ENCODE peak calls at places on chromosome 13, in seven cellular contexts. X is tibial nerve, J is HCT116, Y is stomach, H is body of pancreas, E is sigmoid colon, Q is heart left ventricle. L is an unnamed sample.

GRCh38 chr13:76210262-76210661 is 574.1 kb downstream of the LMO7 start:
- DNase-seq in X (no peak), J (no peak), Y (no peak), H (no peak), E (no peak), Q (peak; percentile 61), L (no peak)

GRCh38 chr13:109995578-109995977 is 209.2 kb upstream of the IRS2 start:
- DNase-seq in X (no peak), J (no peak), Y (no peak), H (no peak), E (no peak), Q (no peak), L (no peak)

GRCh38 chr13:79831556-79831955 is 350.6 kb downstream of the NDFIP2 start:
- DNase-seq in X (no peak), J (no peak), Y (no peak), H (no peak), E (no peak), Q (no peak), L (no peak)

GRCh38 chr13:69970521-69970920 is 137.1 kb upstream of the ATXN8OS start:
- DNase-seq in X (no peak), J (no peak), Y (no peak), H (no peak), E (no peak), Q (no peak), L (no peak)

GRCh38 chr13:96552523-96552922 is 441.8 kb downstream of the OXGR1 start:
- DNase-seq in X (no peak), J (no peak), Y (no peak), H (no peak), E (no peak), Q (no peak), L (no peak)

GRCh38 chr13:41411536-41411935 is 45.8 kb upstream of the RGCC start:
- DNase-seq in X (peak; percentile 17), J (peak; percentile 23), Y (no peak), H (no peak), E (no peak), Q (no peak), L (peak; percentile 56)

GRCh38 chr13:40485611-40486517 is 180.6 kb downstream of the FOXO1 start:
- DNase-seq in X (no peak), J (no peak), Y (no peak), H (no peak), E (no peak), Q (no peak), L (no peak)

GRCh38 chr13:67048793-67049150 is 181.4 kb downstream of the PCDH9 start:
- DNase-seq in X (no peak), J (no peak), Y (no peak), H (no peak), E (no peak), Q (no peak), L (no peak)

GRCh38 chr13:69857188-69857821 is 250.3 kb upstream of the ATXN8OS start:
- DNase-seq in X (no peak), J (peak; percentile 45), Y (no peak), H (no peak), E (no peak), Q (no peak), L (no peak)

GRCh38 chr13:114002771-114003321 is 29.0 kb upstream of the C13orf46 start:
- DNase-seq in X (no peak), J (no peak), Y (no peak), H (no peak), E (peak; percentile 57), Q (peak; percentile 13), L (no peak)

DNA sequence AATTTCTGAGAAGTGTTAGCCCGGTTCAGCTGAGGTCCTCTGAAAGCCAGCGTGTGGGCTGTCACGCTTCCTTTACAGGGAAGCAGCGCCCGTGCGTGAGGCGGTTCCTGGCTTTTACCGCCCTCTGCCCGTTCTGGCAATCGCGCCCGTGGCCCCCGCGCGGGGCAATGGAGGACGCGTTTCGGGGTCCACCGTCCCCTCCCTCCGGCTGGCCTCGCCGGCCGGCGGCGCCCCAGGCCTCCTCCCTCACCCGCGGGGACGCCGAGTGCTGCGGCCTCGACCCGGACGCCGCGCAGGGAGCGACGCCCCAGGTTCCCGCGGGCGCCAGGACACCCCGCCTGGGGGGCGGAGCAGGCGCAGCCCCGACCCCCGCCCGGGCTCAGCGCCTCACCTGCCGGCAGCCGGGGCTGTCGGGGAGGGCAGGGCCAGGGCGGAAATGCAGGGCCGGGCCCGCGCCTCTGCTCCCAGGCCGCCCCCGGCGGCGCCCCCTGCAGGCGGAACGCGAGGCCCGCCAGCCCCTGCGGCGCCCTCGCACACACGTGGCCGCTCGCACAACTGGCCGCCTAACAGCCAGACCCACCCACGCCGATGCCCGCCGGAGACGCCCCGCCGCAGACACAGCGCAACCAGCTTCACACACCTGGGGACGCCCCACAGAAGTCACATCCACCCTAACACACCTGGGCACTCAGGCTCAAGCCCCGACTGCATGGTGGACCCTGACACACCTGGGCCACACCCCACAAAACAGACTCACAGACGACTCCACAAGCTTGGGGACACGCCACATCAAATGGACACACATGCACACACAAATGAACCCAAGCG is at the start of gene GGACT:
- DNase-seq in X (peak; percentile 37), J (peak; percentile 54), Y (peak; percentile 79), H (peak; percentile 82), E (peak; percentile 74), Q (peak; percentile 68), L (peak; percentile 70)
- TF ChIP-seq POLR2A in X (no peak), J (peak; percentile 76), Y (no peak), H (peak; percentile 25), E (no peak), Q (no peak), L (no peak)

DNA sequence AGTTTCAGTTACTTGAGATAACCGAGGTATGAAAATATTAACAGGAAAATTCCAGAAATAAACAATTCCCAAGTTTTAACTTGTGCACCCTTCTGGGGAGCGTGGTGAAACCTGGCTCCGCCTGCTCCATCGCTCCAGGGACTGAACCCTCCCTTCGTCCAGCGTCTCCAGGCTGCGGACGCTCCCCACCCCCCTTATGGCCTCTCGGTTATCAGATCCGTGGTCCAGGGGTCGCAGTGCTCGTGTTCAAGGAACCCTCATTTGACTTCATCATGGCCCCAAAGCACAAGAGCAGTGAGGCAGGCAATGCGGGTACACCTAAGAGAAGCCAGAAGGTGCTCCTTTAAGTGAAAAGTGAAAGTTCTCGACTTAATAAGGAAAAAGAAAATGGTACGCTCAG is 71.1 kb downstream of the ATP11A start:
- DNase-seq in X (no peak), J (no peak), Y (no peak), H (no peak), E (no peak), Q (no peak), L (no peak)
- H3K4me3 ChIP-seq in X (peak overlapping the region; percentile 13), J (no peak overlapping the region), Y (peak overlapping the region; percentile 37), H (no peak overlapping the region), E (peak overlapping the region; percentile 27), Q (no peak overlapping the region), L (no peak overlapping the region)

DNA sequence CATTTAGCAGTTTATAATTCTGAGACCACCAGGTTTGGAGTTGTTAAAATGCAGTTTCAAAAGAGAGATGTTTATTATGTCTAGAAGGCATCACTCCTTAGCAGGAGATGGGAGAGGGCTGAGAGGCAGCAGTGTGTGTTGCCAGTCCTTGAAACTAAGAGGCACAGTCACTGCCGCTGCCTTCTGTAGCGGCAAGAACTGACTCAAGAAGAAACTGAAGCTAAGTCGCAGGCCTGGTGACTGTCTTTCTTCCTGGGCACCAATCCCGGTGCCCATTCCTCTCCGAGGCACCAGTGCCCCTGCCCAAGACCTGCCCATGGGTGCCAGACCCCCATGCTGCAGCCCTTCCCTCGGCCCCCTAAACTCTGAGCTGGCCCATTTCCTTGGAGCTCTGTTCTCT is 20.1 kb downstream of the N4BP2L1 start:
- DNase-seq in X (no peak), J (no peak), Y (no peak), H (no peak), E (no peak), Q (no peak), L (no peak)
- TF ChIP-seq POLR2A in X (no peak), J (no peak), Y (no peak), H (no peak), E (no peak), Q (no peak), L (no peak)

GRCh38 chr13:94705081-94705751 is 7.1 kb downstream of the SOX21 start:
- DNase-seq in X (no peak), J (no peak), Y (no peak), H (no peak), E (no peak), Q (no peak), L (no peak)

GRCh38 chr13:94707400-94708021 is 4.8 kb downstream of the SOX21 start:
- DNase-seq in X (no peak), J (no peak), Y (no peak), H (no peak), E (no peak), Q (no peak), L (no peak)

GRCh38 chr13:94706101-94706853 is 6.1 kb downstream of the SOX21 start:
- DNase-seq in X (no peak), J (no peak), Y (no peak), H (no peak), E (no peak), Q (no peak), L (no peak)

GRCh38 chr13:94708031-94708571 is 4.2 kb downstream of the SOX21 start:
- DNase-seq in X (no peak), J (no peak), Y (no peak), H (no peak), E (no peak), Q (no peak), L (no peak)

GRCh38 chr13:94706854-94707399 is 5.4 kb downstream of the SOX21 start:
- DNase-seq in X (no peak), J (no peak), Y (no peak), H (no peak), E (no peak), Q (no peak), L (no peak)
- H3K4me3 ChIP-seq in X (no peak overlapping the region), J (no peak overlapping the region), Y (no peak overlapping the region), H (no peak overlapping the region), E (no peak overlapping the region), Q (no peak overlapping the region), L (no peak overlapping the region)

DNA sequence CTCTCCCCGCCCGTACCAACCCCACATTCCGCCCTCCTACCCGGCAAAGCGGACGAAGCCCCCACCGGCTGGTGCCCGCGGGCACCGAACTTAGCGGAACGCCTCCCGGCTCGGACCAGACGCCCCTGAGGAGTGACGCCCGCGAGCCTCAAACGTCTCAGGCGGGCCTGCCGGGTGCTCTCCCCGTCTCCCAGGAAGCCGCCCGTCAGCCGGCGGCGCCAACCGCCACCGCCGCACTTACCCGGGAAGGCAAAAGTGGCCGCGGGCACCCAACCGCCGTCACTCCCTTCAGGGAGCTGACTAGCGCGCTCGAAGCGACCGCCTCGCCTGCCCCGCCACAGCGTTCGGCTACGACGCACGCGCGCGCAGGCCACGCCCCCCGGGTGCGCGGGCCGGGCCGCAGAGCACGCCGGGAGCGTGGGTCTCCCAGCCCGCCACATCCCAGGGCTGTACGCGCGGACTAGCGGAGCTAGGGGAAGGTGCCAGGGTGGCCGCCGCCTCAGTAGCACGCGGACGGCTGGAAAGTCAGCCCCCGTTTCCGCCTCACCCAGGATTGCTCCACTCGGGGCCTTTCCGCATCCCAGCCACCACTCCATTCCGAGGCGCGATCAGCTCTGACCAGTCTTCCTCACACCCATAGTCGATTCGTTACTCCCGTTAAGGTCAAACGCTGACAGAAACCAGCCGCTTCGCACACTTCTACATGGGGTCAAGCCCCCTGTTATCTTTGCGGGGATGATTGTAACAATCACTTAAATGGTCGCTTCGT is at the start of gene TEX30:
- DNase-seq in X (peak; percentile 40), J (peak; percentile 40), Y (peak; percentile 87), H (peak; percentile 82), E (peak; percentile 89), Q (peak; percentile 90), L (peak; percentile 80)
- TF ChIP-seq POLR2A in X (peak; percentile 79), J (peak; percentile 84), Y (peak; percentile 67), H (peak; percentile 84), E (peak; percentile 46), Q (no peak), L (peak; percentile 92)

GRCh38 chr13:112885782-112886268 is 83.2 kb upstream of the MCF2L start:
- DNase-seq in X (peak; percentile 60), J (peak; percentile 37), Y (peak; percentile 92), H (peak; percentile 92), E (peak; percentile 84), Q (peak; percentile 89), L (peak; percentile 88)
- H3K4me3 ChIP-seq in X (no peak overlapping the region), J (peak overlapping the region; percentile 34), Y (no peak overlapping the region), H (no peak overlapping the region), E (peak overlapping the region; percentile 26), Q (no peak overlapping the region), L (no peak overlapping the region)